ENCODE peak calls at places on chromosomes 7 and 10, in five cellular contexts. A, B, D, G and M are unnamed samples.

GRCh38 chr10:119742988-119743646 is 17.3 kb downstream of the INPP5F start:
- DNase-seq in A (no peak), B (peak; percentile 51), D (no peak), G (no peak), M (peak; percentile 62)

GRCh38 chr10:5574642-5575131 is 49.9 kb downstream of the CALML3 start:
- DNase-seq in A (no peak), B (no peak), D (no peak), G (no peak), M (no peak)

GRCh38 chr7:83732305-83732704 is 83.4 kb upstream of the SEMA3E start:
- DNase-seq in A (no peak), B (no peak), D (no peak), G (no peak), M (peak; percentile 30)

GRCh38 chr7:33824911-33825459 is 80.4 kb upstream of the BMPER start:
- DNase-seq in A (no peak), B (no peak), D (no peak), G (no peak), M (no peak)

GRCh38 chr7:24831240-24831639 is 74.0 kb upstream of the GSDME start:
- DNase-seq in A (no peak), B (peak; percentile 68), D (no peak), G (no peak), M (peak; percentile 75)

GRCh38 chr10:86122646-86123045 is 243.9 kb downstream of the GRID1 start:
- DNase-seq in A (no peak), B (no peak), D (no peak), G (no peak), M (no peak)

GRCh38 chr7:140225562-140226249 is 48.9 kb upstream of the KDM7A start:
- DNase-seq in A (no peak), B (no peak), D (no peak), G (no peak), M (no peak)

GRCh38 chr7:41261081-41261480 is 441.8 kb downstream of the INHBA start:
- DNase-seq in A (no peak), B (no peak), D (no peak), G (no peak), M (no peak)

GRCh38 chr7:112056409-112056808 is 149.8 kb downstream of the DOCK4 start:
- DNase-seq in A (peak; percentile 20), B (peak; percentile 82), D (no peak), G (no peak), M (no peak)

GRCh38 chr10:17452060-17452894 is 2.1 kb downstream of the ST8SIA6 start:
- DNase-seq in A (no peak), B (no peak), D (no peak), G (no peak), M (no peak)

GRCh38 chr7:67361150-67361549 is 364.5 kb downstream of the TYW1 start:
- DNase-seq in A (no peak), B (no peak), D (no peak), G (no peak), M (no peak)

GRCh38 chr7:31825576-31825975 is 138.6 kb downstream of the PPP1R17 start:
- DNase-seq in A (no peak), B (no peak), D (no peak), G (no peak), M (no peak)

GRCh38 chr10:132497788-132498561 is 39.6 kb upstream of the INPP5A start:
- DNase-seq in A (no peak), B (no peak), D (peak; percentile 18), G (no peak), M (no peak)

GRCh38 chr7:80018941-80019808 is 115.5 kb upstream of the GNAI1 start:
- DNase-seq in A (peak; percentile 13), B (peak; percentile 64), D (peak; percentile 24), G (peak; percentile 15), M (peak; percentile 14)

GRCh38 chr10:16483241-16483917 is 38.3 kb downstream of the C1QL3 start:
- DNase-seq in A (no peak), B (no peak), D (no peak), G (no peak), M (no peak)

GRCh38 chr10:84704101-84704500 is 375.7 kb downstream of the CCSER2 start:
- DNase-seq in A (no peak), B (no peak), D (no peak), G (no peak), M (no peak)

GRCh38 chr10:91799580-91799975 is 1.4 kb downstream of the TNKS2 start:
- DNase-seq in A (no peak), B (peak; percentile 43), D (no peak), G (no peak), M (peak; percentile 33)

GRCh38 chr10:30999084-30999712 is 32.5 kb downstream of the ZNF438 start:
- DNase-seq in A (peak; percentile 64), B (peak; percentile 77), D (no peak), G (no peak), M (no peak)

GRCh38 chr10:131134001-131134576 is 177.4 kb downstream of the TCERG1L start:
- DNase-seq in A (no peak), B (no peak), D (no peak), G (no peak), M (no peak)

GRCh38 chr10:131129544-131129943 is 182.0 kb downstream of the TCERG1L start:
- DNase-seq in A (no peak), B (no peak), D (no peak), G (no peak), M (no peak)

GRCh38 chr10:131132681-131133080 is 178.8 kb downstream of the TCERG1L start:
- DNase-seq in A (no peak), B (no peak), D (no peak), G (no peak), M (no peak)

GRCh38 chr10:131134651-131135050 is 176.9 kb downstream of the TCERG1L start:
- DNase-seq in A (no peak), B (no peak), D (no peak), G (no peak), M (no peak)

GRCh38 chr10:131131726-131132561 is 179.6 kb downstream of the TCERG1L start:
- DNase-seq in A (peak; percentile 7), B (no peak), D (peak; percentile 47), G (no peak), M (no peak)
- H3K9me3 ChIP-seq in A (no peaks in the 10 kb centered on the region), B (peaks cover 37% of the 10 kb centered on the region), D (no peaks in the 10 kb centered on the region), G (no peaks in the 10 kb centered on the region), M (peaks cover 6% of the 10 kb centered on the region)

DNA sequence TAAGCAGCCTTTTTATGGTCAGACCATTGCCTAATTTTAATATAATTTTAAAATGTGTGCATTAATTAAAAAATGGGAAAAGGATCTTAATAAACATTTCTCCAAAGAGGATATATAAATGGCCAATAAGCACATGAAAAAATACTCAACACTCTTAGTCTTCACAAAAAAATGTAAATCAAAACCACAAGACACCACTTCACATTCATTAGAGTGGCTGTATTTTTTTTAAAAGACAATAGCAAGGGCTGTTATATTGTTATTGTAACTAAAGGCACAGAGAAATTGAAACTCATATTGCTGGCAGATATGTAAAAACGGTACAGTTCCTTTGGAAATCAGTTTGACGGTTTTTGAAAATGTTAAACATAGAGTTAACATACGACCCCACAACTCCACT is 3.2 kb upstream of the CROT start:
- DNase-seq in A (no peak), B (no peak), D (no peak), G (no peak), M (peak; percentile 45)
- H3K27ac ChIP-seq in A (no peak overlapping the region), B (no peak overlapping the region), D (no peak overlapping the region), G (no peak overlapping the region), M (no peak overlapping the region)

GRCh38 chr7:101615446-101615845 is 13.7 kb downstream of the MYL10 start:
- DNase-seq in A (no peak), B (no peak), D (no peak), G (no peak), M (no peak)

GRCh38 chr7:101617451-101618206 is 11.5 kb downstream of the MYL10 start:
- DNase-seq in A (no peak), B (no peak), D (no peak), G (no peak), M (no peak)

GRCh38 chr7:101612885-101613490 is 16.1 kb downstream of the MYL10 start:
- DNase-seq in A (no peak), B (no peak), D (no peak), G (no peak), M (no peak)

GRCh38 chr7:101614939-101615302 is 14.2 kb downstream of the MYL10 start:
- DNase-seq in A (no peak), B (no peak), D (no peak), G (no peak), M (no peak)

DNA sequence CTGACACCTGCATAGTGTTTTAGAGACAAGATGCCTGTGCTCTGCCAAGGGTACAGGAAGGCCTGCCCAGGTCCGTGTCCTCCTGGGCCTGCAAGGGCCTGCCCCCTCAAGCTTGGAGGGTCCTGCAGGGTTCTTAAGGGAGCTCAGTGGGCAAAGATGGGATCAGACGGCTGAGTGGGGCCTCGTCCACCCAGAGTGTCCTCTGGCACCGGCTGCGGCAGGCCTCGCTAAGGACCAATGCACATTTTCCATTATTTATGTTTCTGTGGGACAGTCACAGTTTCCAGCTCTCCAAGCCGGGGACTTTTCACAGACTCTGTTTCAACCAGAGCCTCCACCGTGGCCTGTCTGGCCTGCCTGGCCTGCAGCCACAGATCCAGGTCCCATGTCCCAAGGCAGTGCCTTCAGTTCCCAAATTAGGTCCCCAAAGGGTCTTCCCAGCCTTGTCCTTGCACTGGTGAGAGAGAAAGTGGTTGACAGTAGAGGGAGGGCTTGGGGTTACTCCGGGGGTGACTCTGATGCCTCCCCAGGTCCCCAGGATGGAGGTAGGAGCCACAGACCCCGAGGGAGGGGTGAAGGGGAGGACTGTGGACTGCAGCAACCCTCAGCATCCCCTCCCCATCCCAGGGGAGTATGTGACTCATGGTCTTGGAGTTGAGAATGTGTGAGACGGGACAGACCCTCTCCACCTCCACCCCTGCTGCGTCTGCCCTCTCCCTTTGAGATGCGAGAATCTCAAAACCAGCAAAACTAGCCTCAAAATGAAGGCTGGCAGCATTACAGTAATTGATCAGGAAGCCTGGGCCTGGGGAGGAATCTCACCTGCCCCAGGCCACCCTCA is 14.8 kb downstream of the MYL10 start:
- DNase-seq in A (no peak), B (no peak), D (no peak), G (no peak), M (no peak)
- H3K9me3 ChIP-seq in A (no peaks in the 10 kb centered on the region), B (no peaks in the 10 kb centered on the region), D (no peaks in the 10 kb centered on the region), G (no peaks in the 10 kb centered on the region), M (no peaks in the 10 kb centered on the region)

GRCh38 chr7:130385600-130386066 is 5.3 kb downstream of the CPA1 start:
- DNase-seq in A (peak; percentile 50), B (no peak), D (no peak), G (no peak), M (no peak)

GRCh38 chr7:130386876-130387275 is 6.6 kb downstream of the CPA1 start:
- DNase-seq in A (peak; percentile 88), B (no peak), D (no peak), G (no peak), M (no peak)

GRCh38 chr7:130388671-130389070 is 8.4 kb downstream of the CPA1 start:
- DNase-seq in A (peak; percentile 52), B (no peak), D (no peak), G (no peak), M (no peak)

GRCh38 chr7:130387628-130388403 is 7.5 kb downstream of the CPA1 start:
- DNase-seq in A (peak; percentile 71), B (peak; percentile 78), D (no peak), G (no peak), M (peak; percentile 99)

DNA sequence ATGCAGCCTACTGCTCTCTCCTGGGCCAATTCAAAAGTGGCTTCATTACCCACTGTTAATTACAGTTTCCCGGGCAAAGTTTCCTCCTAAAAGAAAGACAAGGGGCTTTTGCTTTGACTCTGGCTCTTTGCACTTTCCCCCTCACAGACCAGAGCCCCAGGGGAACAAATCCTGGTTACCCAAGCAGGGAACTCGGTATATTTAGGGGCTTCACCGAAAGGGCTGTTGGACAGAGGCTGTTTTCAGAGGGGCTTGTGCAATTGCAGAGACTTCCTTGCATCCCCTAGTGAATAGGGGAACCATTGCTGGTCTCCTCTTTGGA is 7.0 kb downstream of the CPA1 start:
- DNase-seq in A (no peak), B (no peak), D (no peak), G (no peak), M (no peak)
- H3K27ac ChIP-seq in A (peak overlapping the region; percentile 96), B (no peak overlapping the region), D (no peak overlapping the region), G (no peak overlapping the region), M (peak overlapping the region; percentile 57)